ENCODE peak calls at places on chromosomes 16 and 17, in six cellular contexts. One of them, this sample, is unnamed.

GRCh38 chr16:72537684-72538083 is 365.7 kb upstream of the PMFBP1 start:
- DNase-seq in A549: no peak
- DNase-seq in GM12878: no peak
- DNase-seq in K562: no peak
- DNase-seq in endothelial cell of umbilical vein: peak
- DNase-seq in HepG2: no peak
- DNase-seq in this sample: no peak

GRCh38 chr16:47713225-47713595 is 252.1 kb downstream of the PHKB start:
- DNase-seq in A549: peak
- DNase-seq in GM12878: no peak
- DNase-seq in K562: no peak
- DNase-seq in endothelial cell of umbilical vein: peak
- DNase-seq in HepG2: peak
- DNase-seq in this sample: peak

GRCh38 chr16:66580605-66581209 is 1.4 kb downstream of the CMTM2 start:
- DNase-seq in A549: no peak
- DNase-seq in GM12878: no peak
- DNase-seq in K562: no peak
- DNase-seq in endothelial cell of umbilical vein: no peak
- DNase-seq in HepG2: peak
- DNase-seq in this sample: no peak

GRCh38 chr17:43142153-43142552 is 17.0 kb upstream of the BRCA1 start:
- DNase-seq in A549: no peak
- DNase-seq in GM12878: no peak
- DNase-seq in K562: no peak
- DNase-seq in endothelial cell of umbilical vein: no peak
- DNase-seq in HepG2: no peak
- DNase-seq in this sample: peak

GRCh38 chr17:43667506-43668438 is 6.0 kb upstream of the MEOX1 start:
- DNase-seq in A549: no peak
- DNase-seq in GM12878: no peak
- DNase-seq in K562: no peak
- DNase-seq in endothelial cell of umbilical vein: peak
- DNase-seq in HepG2: peak
- DNase-seq in this sample: no peak

GRCh38 chr17:35160354-35161201 is 13.0 kb downstream of the UNC45B start:
- DNase-seq in A549: no peak
- DNase-seq in GM12878: no peak
- DNase-seq in K562: no peak
- DNase-seq in endothelial cell of umbilical vein: no peak
- DNase-seq in HepG2: no peak
- DNase-seq in this sample: peak

GRCh38 chr17:82230627-82231311 is 1.9 kb downstream of the SLC16A3 start:
- DNase-seq in A549: peak
- DNase-seq in GM12878: no peak
- DNase-seq in K562: peak
- DNase-seq in endothelial cell of umbilical vein: peak
- DNase-seq in HepG2: peak
- DNase-seq in this sample: peak

GRCh38 chr17:28216528-28216927 is 102.5 kb upstream of the TMEM97 start:
- DNase-seq in A549: peak
- DNase-seq in GM12878: no peak
- DNase-seq in K562: no peak
- DNase-seq in endothelial cell of umbilical vein: no peak
- DNase-seq in HepG2: no peak
- DNase-seq in this sample: peak

GRCh38 chr17:17784599-17785264 is 52.1 kb downstream of the SREBF1 start:
- DNase-seq in A549: peak
- DNase-seq in GM12878: no peak
- DNase-seq in K562: peak
- DNase-seq in endothelial cell of umbilical vein: no peak
- DNase-seq in HepG2: peak
- DNase-seq in this sample: peak

GRCh38 chr16:73890524-73891500 is 405.8 kb upstream of the PSMD7 start:
- DNase-seq in A549: no peak
- DNase-seq in GM12878: no peak
- DNase-seq in K562: no peak
- DNase-seq in endothelial cell of umbilical vein: no peak
- DNase-seq in HepG2: no peak
- DNase-seq in this sample: peak

GRCh38 chr17:50219939-50220465 is 18.6 kb upstream of the COL1A1 start:
- DNase-seq in A549: no peak
- DNase-seq in GM12878: no peak
- DNase-seq in K562: no peak
- DNase-seq in endothelial cell of umbilical vein: no peak
- DNase-seq in HepG2: peak
- DNase-seq in this sample: no peak

GRCh38 chr17:73496232-73496631 is 148.0 kb downstream of the SDK2 start:
- DNase-seq in A549: no peak
- DNase-seq in GM12878: no peak
- DNase-seq in K562: no peak
- DNase-seq in endothelial cell of umbilical vein: no peak
- DNase-seq in HepG2: no peak
- DNase-seq in this sample: no peak
- TF ChIP-seq MYC in A549: no peak
- TF ChIP-seq MYC in GM12878: no peak
- TF ChIP-seq MYC in K562: no peak
- TF ChIP-seq MYC in endothelial cell of umbilical vein: no peak
- TF ChIP-seq MYC in HepG2: no peak
- TF ChIP-seq MYC in this sample: no peak

DNA sequence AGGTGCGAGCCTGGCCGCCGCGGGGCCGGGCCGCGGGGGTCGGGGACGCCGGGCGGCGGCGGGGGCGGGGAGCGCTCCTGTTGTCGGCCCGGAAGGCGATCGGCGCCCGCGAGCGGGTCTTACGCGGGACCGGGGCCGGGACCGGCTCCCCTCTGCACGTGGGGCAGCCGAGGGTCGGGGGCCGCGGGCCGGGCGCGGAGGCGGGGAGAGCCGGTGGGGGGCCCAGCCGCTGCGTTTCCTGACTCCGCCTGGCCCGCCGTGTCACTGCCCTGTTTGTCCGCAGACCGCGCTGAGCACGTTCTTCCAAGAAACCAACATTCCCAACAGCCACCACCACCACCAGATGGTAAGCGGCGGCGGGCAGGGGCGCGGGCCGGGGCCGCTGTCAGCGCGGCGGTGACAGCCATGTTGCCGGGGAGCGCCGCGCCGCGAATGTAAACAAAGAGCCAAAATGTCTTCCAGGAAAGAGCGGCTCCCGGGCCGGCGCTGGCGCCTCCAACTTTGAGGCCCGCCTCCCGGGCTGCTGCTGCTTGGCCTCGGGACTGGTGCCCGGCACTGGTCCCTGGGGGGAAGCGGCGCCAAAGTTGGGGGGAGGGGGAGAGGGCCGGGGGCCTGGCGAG is 586 bp downstream of the UBALD2 start:
- DNase-seq in A549: peak
- DNase-seq in GM12878: no peak
- DNase-seq in K562: peak
- DNase-seq in endothelial cell of umbilical vein: peak
- DNase-seq in HepG2: no peak
- DNase-seq in this sample: peak
- TF ChIP-seq POLR2A in A549: no peak
- TF ChIP-seq POLR2A in GM12878: peak
- TF ChIP-seq POLR2A in K562: peak
- TF ChIP-seq POLR2A in endothelial cell of umbilical vein: no peak
- TF ChIP-seq POLR2A in HepG2: no peak
- TF ChIP-seq POLR2A in this sample: no peak

GRCh38 chr16:4612474-4612931 is 2.2 kb downstream of the UBALD1 start:
- DNase-seq in A549: no peak
- DNase-seq in GM12878: no peak
- DNase-seq in K562: no peak
- DNase-seq in endothelial cell of umbilical vein: no peak
- DNase-seq in HepG2: no peak
- DNase-seq in this sample: peak
- TF ChIP-seq MYC in A549: no peak
- TF ChIP-seq MYC in GM12878: no peak
- TF ChIP-seq MYC in K562: no peak
- TF ChIP-seq MYC in endothelial cell of umbilical vein: no peak
- TF ChIP-seq MYC in HepG2: no peak
- TF ChIP-seq MYC in this sample: no peak

DNA sequence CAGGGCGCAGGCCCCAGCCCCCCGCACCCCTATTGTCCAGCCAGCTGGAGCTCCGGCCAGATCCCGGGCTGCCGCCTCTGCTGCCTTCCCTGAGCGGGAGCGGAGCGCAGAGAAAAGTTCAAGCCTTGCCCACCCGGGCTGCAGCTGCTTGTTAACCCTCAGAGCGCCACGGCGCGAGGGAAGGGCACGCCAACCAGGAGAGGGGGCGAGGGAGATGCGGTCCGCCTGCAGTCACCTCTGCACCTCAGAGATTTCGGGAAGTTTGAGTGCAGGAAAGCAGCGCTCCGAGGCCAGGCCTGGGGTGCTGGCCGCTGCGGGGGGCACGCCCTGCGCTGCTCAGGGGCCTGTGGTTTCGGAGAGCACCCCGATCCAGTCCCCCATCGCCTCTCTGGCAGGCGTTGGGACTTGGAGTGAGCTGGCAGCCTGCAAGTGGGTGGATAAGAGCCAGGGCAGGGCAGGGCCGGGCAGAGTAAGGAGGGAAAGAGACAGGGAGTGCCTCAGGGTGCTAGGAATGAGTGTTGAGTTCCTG is 1.1 kb downstream of the CDH13 start:
- DNase-seq in A549: no peak
- DNase-seq in GM12878: no peak
- DNase-seq in K562: no peak
- DNase-seq in endothelial cell of umbilical vein: peak
- DNase-seq in HepG2: no peak
- DNase-seq in this sample: no peak
- TF ChIP-seq POLR2A in A549: no peak
- TF ChIP-seq POLR2A in GM12878: no peak
- TF ChIP-seq POLR2A in K562: no peak
- TF ChIP-seq POLR2A in endothelial cell of umbilical vein: peak
- TF ChIP-seq POLR2A in HepG2: no peak
- TF ChIP-seq POLR2A in this sample: no peak

DNA sequence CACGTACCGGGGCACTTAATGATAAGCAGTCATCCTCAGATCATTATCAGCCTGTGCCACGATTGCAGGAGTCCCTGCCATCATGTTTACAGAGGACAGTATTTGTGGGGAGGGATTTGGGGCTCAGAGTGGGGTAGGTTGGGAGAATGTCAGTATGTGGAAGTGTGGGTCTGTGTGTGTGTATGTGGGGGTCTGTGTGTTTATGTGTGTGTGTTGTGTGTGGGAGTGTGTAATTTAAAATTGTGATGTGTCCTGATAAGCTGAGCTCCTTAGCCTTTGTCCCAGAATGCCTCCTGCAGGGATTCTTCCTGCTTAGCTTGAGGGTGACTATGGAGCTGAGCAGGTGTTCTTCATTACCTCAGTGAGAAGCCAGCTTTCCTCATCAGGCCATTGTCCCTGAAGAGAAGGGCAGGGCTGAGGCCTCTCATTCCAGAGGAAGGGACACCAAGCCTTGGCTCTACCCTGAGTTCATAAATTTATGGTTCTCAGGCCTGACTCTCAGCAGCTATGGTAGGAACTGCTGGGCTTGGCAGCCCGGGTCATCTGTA is 13.5 kb upstream of the EFCAB13 start:
- DNase-seq in A549: no peak
- DNase-seq in GM12878: no peak
- DNase-seq in K562: no peak
- DNase-seq in endothelial cell of umbilical vein: no peak
- DNase-seq in HepG2: no peak
- DNase-seq in this sample: no peak
- TF ChIP-seq MYC in A549: no peak
- TF ChIP-seq MYC in GM12878: no peak
- TF ChIP-seq MYC in K562: no peak
- TF ChIP-seq MYC in endothelial cell of umbilical vein: no peak
- TF ChIP-seq MYC in HepG2: no peak
- TF ChIP-seq MYC in this sample: no peak

GRCh38 chr17:77229786-77230435 is 89.1 kb downstream of the SEC14L1 start:
- DNase-seq in A549: no peak
- DNase-seq in GM12878: no peak
- DNase-seq in K562: no peak
- DNase-seq in endothelial cell of umbilical vein: no peak
- DNase-seq in HepG2: no peak
- DNase-seq in this sample: no peak

GRCh38 chr17:77230436-77230830 is 89.7 kb downstream of the SEC14L1 start:
- DNase-seq in A549: no peak
- DNase-seq in GM12878: no peak
- DNase-seq in K562: no peak
- DNase-seq in endothelial cell of umbilical vein: no peak
- DNase-seq in HepG2: no peak
- DNase-seq in this sample: no peak

GRCh38 chr17:77231076-77231871 is 90.5 kb downstream of the SEC14L1 start:
- DNase-seq in A549: no peak
- DNase-seq in GM12878: no peak
- DNase-seq in K562: no peak
- DNase-seq in endothelial cell of umbilical vein: no peak
- DNase-seq in HepG2: no peak
- DNase-seq in this sample: no peak

GRCh38 chr17:77227461-77228223 is 86.9 kb downstream of the SEC14L1 start:
- DNase-seq in A549: no peak
- DNase-seq in GM12878: no peak
- DNase-seq in K562: no peak
- DNase-seq in endothelial cell of umbilical vein: peak
- DNase-seq in HepG2: no peak
- DNase-seq in this sample: no peak

GRCh38 chr17:77228224-77229215 is 87.8 kb downstream of the SEC14L1 start:
- DNase-seq in A549: no peak
- DNase-seq in GM12878: no peak
- DNase-seq in K562: no peak
- DNase-seq in endothelial cell of umbilical vein: no peak
- DNase-seq in HepG2: no peak
- DNase-seq in this sample: no peak
- TF ChIP-seq POLR2A in A549: no peak
- TF ChIP-seq POLR2A in GM12878: no peak
- TF ChIP-seq POLR2A in K562: no peak
- TF ChIP-seq POLR2A in endothelial cell of umbilical vein: no peak
- TF ChIP-seq POLR2A in HepG2: no peak
- TF ChIP-seq POLR2A in this sample: no peak

DNA sequence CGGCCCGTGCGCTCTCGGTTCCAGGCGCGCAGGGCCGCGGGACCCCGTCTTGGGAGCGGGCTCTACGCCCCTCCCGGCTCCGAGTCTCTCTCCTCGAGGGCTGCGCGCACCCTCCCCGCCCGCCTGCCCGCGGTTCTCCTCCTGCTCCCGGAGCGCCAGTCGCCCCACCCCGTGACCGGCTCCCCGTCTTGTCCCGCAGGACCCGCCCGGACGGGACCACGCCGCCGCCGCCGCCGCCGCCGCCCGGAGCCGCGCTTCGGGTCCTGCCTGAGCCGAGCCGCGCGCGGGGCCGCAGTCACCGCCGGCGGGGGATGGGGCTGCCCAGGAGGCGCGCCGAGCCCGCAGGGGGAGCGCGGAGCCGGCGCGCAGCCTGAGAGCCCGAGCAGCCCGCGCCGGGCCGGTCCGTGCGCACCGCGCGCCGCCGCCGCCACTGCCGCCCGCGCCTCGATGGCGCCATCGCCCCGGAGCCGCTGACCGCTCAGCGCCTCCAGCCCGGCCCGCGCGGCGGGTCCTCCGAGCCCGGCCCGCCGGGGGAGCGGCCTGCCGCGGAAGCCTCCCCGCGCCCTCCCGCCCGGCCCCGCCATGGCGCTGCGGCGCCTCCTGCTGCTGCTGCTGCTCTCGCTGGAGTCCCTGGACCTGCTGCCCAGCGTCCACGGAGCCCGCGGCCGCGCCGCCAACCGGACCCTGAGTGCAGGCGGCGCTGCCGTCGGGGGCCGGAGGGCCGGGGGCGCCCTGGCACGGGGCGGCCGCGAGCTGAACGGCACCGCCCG is at the start of gene SHISA6:
- DNase-seq in A549: no peak
- DNase-seq in GM12878: no peak
- DNase-seq in K562: no peak
- DNase-seq in endothelial cell of umbilical vein: no peak
- DNase-seq in HepG2: no peak
- DNase-seq in this sample: no peak
- TF ChIP-seq MYC in A549: no peak
- TF ChIP-seq MYC in GM12878: no peak
- TF ChIP-seq MYC in K562: no peak
- TF ChIP-seq MYC in endothelial cell of umbilical vein: no peak
- TF ChIP-seq MYC in HepG2: no peak
- TF ChIP-seq MYC in this sample: no peak